ENCODE peak calls at places on chromosomes 13 and 19, in seven cellular contexts. O is upper lobe of right lung; R is AG04450; V is right lobe of liver; Y is CD8-positive, alpha-beta memory T cell; X is OCI-LY7; B is neural progenitor cell. D is an unnamed sample.

GRCh38 chr13:62131604-62132003 is 716.0 kb upstream of the PCDH20 start:
- DNase-seq in B (no peak), X (no peak), O (no peak), Y (no peak), V (no peak), R (no peak), D (no peak)

GRCh38 chr19:11538232-11539036 is at the start of gene CNN1:
- DNase-seq in B (peak), O (no peak), R (peak), Y (no peak), X (no peak), V (no peak), D (peak)

GRCh38 chr13:83752141-83752540 is 130.1 kb downstream of the SLITRK1 start:
- DNase-seq in V (no peak), Y (no peak), B (no peak), O (no peak), X (no peak), R (no peak), D (no peak)

GRCh38 chr13:37791699-37792098 is 77.9 kb downstream of the TRPC4 start:
- DNase-seq in R (no peak), X (no peak), V (no peak), O (no peak), Y (no peak), B (no peak), D (no peak)

GRCh38 chr19:5070922-5071321 is 102.0 kb downstream of the KDM4B start:
- DNase-seq in B (no peak), R (no peak), Y (no peak), O (no peak), V (no peak), X (no peak), D (no peak)

GRCh38 chr13:26163812-26164211 is 58.3 kb downstream of the RNF6 start:
- DNase-seq in B (no peak), O (no peak), X (no peak), R (no peak), Y (no peak), V (no peak), D (no peak)

GRCh38 chr19:13597625-13598024 is 91.3 kb upstream of the CACNA1A start:
- DNase-seq in O (no peak), Y (peak), V (peak), R (peak), X (peak), B (peak), D (no peak)

GRCh38 chr13:70107125-70107497 is 515 bp upstream of the ATXN8OS start:
- DNase-seq in B (peak), R (no peak), V (no peak), X (no peak), O (no peak), Y (no peak), D (no peak)

GRCh38 chr19:43620061-43621001 is 902 bp upstream of the ZNF428 start:
- DNase-seq in V (no peak), R (no peak), O (no peak), X (no peak), Y (no peak), B (no peak), D (peak)

GRCh38 chr13:33649212-33649917 is 168.6 kb upstream of the RFC3 start:
- DNase-seq in B (no peak), V (no peak), R (no peak), O (no peak), X (no peak), Y (no peak), D (no peak)

DNA sequence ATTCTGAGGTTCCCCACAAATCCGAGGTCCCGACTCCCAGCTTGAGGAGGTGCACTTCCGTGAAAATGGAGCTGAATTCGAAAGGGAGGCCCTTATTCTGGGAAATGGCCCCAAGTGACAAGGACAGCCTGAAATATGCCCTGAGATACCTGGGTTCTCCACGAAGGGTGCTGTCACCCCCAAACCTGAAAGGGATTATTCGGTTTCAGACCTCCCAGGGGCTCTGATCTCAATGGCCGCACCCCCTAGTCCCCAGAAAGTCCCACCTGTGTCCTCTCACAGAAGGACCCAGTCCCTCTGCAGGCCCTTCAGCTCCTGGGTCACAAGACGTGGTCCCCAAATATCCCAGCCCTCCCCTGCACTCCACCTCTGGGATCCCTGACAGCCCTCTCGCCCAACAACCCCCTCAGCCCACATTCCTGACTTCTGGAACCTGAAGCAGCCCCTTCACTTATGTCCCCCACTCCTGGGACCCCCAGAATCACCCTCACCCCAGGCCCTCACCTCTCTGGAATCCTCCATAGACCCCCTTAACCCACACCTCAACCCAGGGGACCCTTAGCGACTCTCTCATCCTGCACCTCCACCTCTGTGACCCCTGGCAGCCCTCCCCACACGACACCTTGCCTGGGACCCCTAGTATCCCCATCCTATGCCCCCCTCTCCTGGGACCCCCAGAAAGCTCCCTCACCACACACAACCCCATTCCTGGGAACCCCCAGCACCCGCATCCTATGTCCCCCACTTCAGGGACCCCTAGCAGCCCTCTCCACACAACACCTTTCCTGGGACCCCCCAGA is 597 bp downstream of the SYNGR4 start:
- DNase-seq in O (no peak), V (peak), B (no peak), R (no peak), Y (no peak), X (no peak), D (no peak)
- H3K27ac ChIP-seq in O (peak), V (no peak), B (no peak), R (peak), Y (peak), X (peak), D (peak)

GRCh38 chr19:54364775-54365257 is at the start of gene LAIR1:
- DNase-seq in O (peak), V (no peak), X (peak), B (no peak), Y (peak), R (no peak), D (no peak)
- H3K27ac ChIP-seq in O (peak), V (peak), X (no peak), B (no peak), Y (no peak), R (no peak), D (peak)

GRCh38 chr13:113489549-113490495 is 689 bp downstream of the DCUN1D2 start:
- DNase-seq in V (peak), X (peak), O (no peak), Y (peak), B (no peak), R (no peak), D (peak)

GRCh38 chr13:113491418-113491883 is 940 bp upstream of the DCUN1D2 start:
- DNase-seq in X (no peak), Y (peak), R (no peak), V (no peak), B (peak), O (no peak), D (no peak)

GRCh38 chr13:113491982-113492381 is 1.5 kb upstream of the DCUN1D2 start:
- DNase-seq in O (no peak), R (no peak), B (no peak), X (no peak), Y (no peak), V (no peak), D (no peak)

GRCh38 chr13:113489171-113489548 is 1.4 kb downstream of the DCUN1D2 start:
- DNase-seq in B (peak), O (no peak), Y (no peak), V (no peak), R (no peak), X (no peak), D (peak)

DNA sequence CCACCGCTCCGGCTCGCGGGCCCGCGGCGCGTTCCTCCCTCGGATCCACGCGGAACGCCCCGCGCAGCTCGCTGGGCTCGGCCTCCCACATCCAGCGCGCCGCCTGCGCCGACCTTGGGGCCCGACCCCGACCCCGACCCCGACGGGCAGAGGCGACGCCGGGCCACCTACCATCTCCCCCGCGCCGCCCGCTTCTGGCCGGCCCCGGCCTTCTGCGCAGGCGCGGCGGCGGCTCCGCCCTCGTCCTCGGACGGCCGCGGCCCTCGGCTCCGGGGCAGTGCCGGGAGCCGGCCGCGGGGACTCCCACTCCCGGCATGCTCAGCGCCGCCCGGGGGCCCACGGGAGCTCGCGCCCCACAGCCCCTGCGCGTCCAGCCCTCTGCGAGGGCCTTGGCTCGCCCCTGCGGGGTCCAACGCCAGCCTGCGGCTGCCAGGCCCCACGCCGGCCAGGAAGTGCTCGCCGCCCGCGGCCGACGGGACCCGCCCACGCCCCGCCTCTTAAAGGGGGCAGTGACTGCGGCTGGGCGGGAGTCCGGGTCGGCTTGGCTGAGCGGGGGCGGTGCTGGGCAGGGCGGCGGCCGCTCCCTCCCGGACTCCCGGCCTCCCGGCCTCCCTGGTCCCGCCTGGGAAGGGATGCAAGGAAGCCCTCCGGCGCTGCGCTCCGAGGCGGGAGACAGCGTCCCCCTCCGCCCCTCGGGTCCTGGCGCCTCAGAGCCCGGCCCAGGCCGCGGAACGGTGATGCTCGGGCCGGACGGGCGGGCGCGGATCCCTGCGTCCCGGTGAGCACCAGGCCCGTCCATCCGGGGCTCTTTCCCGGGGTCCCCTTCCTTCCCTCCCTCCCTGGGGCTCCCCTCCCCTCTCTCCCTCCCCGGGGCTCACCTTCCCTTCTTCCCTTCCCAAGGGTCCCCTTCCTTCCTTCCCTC is at the start of gene DCUN1D2:
- DNase-seq in V (peak), X (peak), B (peak), Y (peak), R (peak), O (peak), D (peak)
- H3K27ac ChIP-seq in V (peak), X (no peak), B (no peak), Y (peak), R (peak), O (peak), D (peak)

DNA sequence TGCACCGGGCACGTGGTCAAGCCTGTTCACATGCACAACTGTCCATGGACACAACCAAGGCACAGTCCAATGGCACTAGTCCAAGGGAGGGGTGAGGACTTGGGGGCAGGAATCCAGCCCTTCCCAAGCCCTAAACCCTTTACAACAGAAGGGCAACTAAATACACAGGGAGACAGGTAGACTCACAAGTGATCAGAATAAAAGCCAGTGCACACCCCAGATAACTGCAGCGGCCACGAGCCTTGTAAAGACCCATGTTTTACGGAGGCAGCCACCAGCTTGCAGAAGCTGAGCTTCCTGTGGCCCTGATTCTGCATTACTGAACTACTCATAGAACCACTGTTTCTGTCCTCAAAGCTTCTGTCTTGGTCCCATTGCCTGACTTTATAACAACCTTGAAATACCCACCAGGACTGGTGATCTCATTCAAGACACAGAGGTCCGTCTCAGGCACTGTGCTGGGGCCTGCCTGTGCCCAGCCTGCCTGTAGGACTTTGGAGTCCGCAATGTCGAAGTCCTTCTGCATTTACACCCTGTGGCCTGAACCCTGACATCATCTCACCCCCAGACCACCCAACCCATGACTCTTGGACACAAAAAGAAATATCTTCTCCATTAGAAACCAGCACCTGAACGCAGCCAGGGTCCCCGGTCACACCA is 181.2 kb downstream of the COL4A1 start:
- DNase-seq in Y (no peak), B (no peak), X (no peak), R (no peak), O (no peak), V (no peak), D (peak)
- H3K27ac ChIP-seq in Y (no peak), B (peak), X (no peak), R (peak), O (peak), V (no peak), D (peak)

GRCh38 chr13:100044936-100045335 is 44.0 kb upstream of the PCCA start:
- DNase-seq in Y (no peak), O (no peak), B (no peak), R (no peak), X (no peak), V (no peak), D (peak)
- H3K27ac ChIP-seq in Y (no peak), O (no peak), B (no peak), R (no peak), X (no peak), V (no peak), D (no peak)